ENCODE peak calls at places on chromosomes 6 and 20, in six cellular contexts. M is activated B cell treated with CpG ODN at 0.5 μM for 24 hours; C is activated T-cell treated with anti-CD3 and anti-CD28 coated beads, Interleukin-2, amount 50 U/mL, for 24 hours; F is stimulated activated CD4-positive, alpha-beta T cell treated with anti-CD3 and anti-CD28 coated beads, Interleukin-2, amount 100 ng/mL, for 24 hours; A is testis; U is RWPE1. Q is an unnamed sample.

GRCh38 chr6:136510782-136511181 is 39.4 kb downstream of the MAP7 start:
- DNase-seq in F (peak; percentile 18), A (no peak), M (no peak), C (no peak), U (no peak), Q (peak; percentile 49)

GRCh38 chr6:53624491-53624890 is 41.1 kb downstream of the KLHL31 start:
- DNase-seq in A (no peak), U (no peak), F (no peak), C (no peak), M (no peak), Q (no peak)

GRCh38 chr6:23245559-23245958 is 676.2 kb downstream of the HDGFL1 start:
- DNase-seq in U (no peak), F (no peak), M (no peak), C (no peak), A (no peak), Q (no peak)

GRCh38 chr20:42340358-42340757 is 722.2 kb upstream of the CHD6 start:
- DNase-seq in U (no peak), F (no peak), A (peak; percentile 18), M (no peak), C (no peak), Q (no peak)

GRCh38 chr6:23106951-23107350 is 537.6 kb downstream of the HDGFL1 start:
- DNase-seq in A (no peak), F (no peak), U (no peak), C (no peak), M (no peak), Q (no peak)

GRCh38 chr6:127464881-127465459 is 5.8 kb upstream of the KIAA0408 start:
- DNase-seq in M (no peak), F (peak; percentile 71), C (peak; percentile 66), A (peak; percentile 76), U (peak; percentile 50), Q (peak; percentile 81)

GRCh38 chr6:14450133-14451040 is 332.8 kb downstream of the CD83 start:
- DNase-seq in U (no peak), C (no peak), A (no peak), M (no peak), F (no peak), Q (no peak)

GRCh38 chr20:62768234-62768814 is 27.9 kb upstream of the MRGBP start:
- DNase-seq in F (no peak), U (no peak), C (no peak), M (no peak), A (no peak), Q (no peak)

GRCh38 chr20:50222568-50223320 is 32.1 kb downstream of the CEBPB start:
- DNase-seq in C (no peak), A (no peak), U (no peak), M (no peak), F (no peak), Q (no peak)

GRCh38 chr6:33993091-33993490 is 152.8 kb downstream of the GRM4 start:
- DNase-seq in U (no peak), C (no peak), A (no peak), F (no peak), M (no peak), Q (no peak)

GRCh38 chr20:2767768-2768631 is 32.4 kb downstream of the CPXM1 start:
- DNase-seq in C (no peak), M (no peak), U (peak; percentile 82), F (no peak), A (no peak), Q (no peak)

GRCh38 chr20:58017237-58017969 is 211.1 kb downstream of the ANKRD60 start:
- DNase-seq in A (peak; percentile 94), C (no peak), U (peak; percentile 94), F (no peak), M (no peak), Q (no peak)

GRCh38 chr20:2217857-2218529 is 77.8 kb upstream of the TGM3 start:
- DNase-seq in C (no peak), F (peak; percentile 13), U (no peak), M (peak; percentile 21), A (no peak), Q (no peak)

GRCh38 chr6:147268254-147268653 is 64.0 kb downstream of the STXBP5 start:
- DNase-seq in A (no peak), U (peak; percentile 5), M (no peak), C (no peak), F (no peak), Q (no peak)

GRCh38 chr6:36154286-36154685 is 24.0 kb downstream of the MAPK13 start:
- DNase-seq in A (no peak), U (peak; percentile 19), M (no peak), F (no peak), C (no peak), Q (no peak)

GRCh38 chr6:157376706-157377230 is 4.2 kb upstream of the ZDHHC14 start:
- DNase-seq in C (no peak), M (no peak), U (no peak), F (no peak), A (no peak), Q (no peak)

GRCh38 chr20:51712501-51713212 is 55.5 kb downstream of the ATP9A start:
- DNase-seq in M (no peak), A (peak; percentile 62), F (no peak), U (peak; percentile 42), C (no peak), Q (no peak)

GRCh38 chr6:151641028-151641427 is 147.2 kb downstream of the CCDC170 start:
- DNase-seq in A (no peak), C (no peak), U (no peak), F (no peak), M (no peak), Q (no peak)

GRCh38 chr6:117404548-117404947 is 21.2 kb downstream of the ROS1 start:
- DNase-seq in U (no peak), A (no peak), C (no peak), M (no peak), F (no peak), Q (no peak)

GRCh38 chr6:5260111-5260620 is 584 bp downstream of the LYRM4 start:
- DNase-seq in M (no peak), U (peak; percentile 88), C (no peak), A (peak; percentile 71), F (peak; percentile 69), Q (peak; percentile 81)

GRCh38 chr6:36098920-36099647 is 31.2 kb upstream of the MAPK13 start:
- DNase-seq in C (no peak), F (no peak), U (no peak), M (no peak), A (peak; percentile 41), Q (no peak)

GRCh38 chr6:27684264-27685211 is 211.6 kb upstream of the ZNF184 start:
- DNase-seq in U (peak; percentile 74), F (peak; percentile 73), M (no peak), C (peak; percentile 70), A (peak; percentile 70), Q (peak; percentile 87)

GRCh38 chr6:80607814-80608391 is 501.4 kb downstream of the BCKDHB start:
- DNase-seq in M (no peak), C (no peak), U (peak; percentile 42), A (no peak), F (no peak), Q (no peak)

GRCh38 chr6:144064831-144065668 is 30.3 kb downstream of the SF3B5 start:
- DNase-seq in U (no peak), F (no peak), A (no peak), C (no peak), M (no peak), Q (peak; percentile 35)